ENCODE peak calls at places on chromosomes 3 and 15, in nine cellular contexts. G, H, L, I, D, K, Z, R and T are unnamed samples.
A peak's percentile ranks its signal among the peaks of the same experiment; 100 is the strongest.

GRCh38 chr15:33160581-33161165 is 33.8 kb downstream of the FMN1 start:
- DNase-seq in H (no peak), K (no peak), I (no peak), D (no peak), Z (no peak), L (no peak), R (no peak), G (peak; percentile 13), T (no peak)

GRCh38 chr3:188881954-188882641 is 289.7 kb upstream of the TPRG1 start:
- DNase-seq in G (peak; percentile 81), K (no peak), Z (no peak), H (no peak), I (no peak), R (no peak), D (peak; percentile 84), L (peak; percentile 66), T (no peak)

GRCh38 chr3:100963041-100963440 is 30.2 kb downstream of the ABI3BP start:
- DNase-seq in G (no peak), H (no peak), D (no peak), Z (no peak), L (no peak), R (no peak), I (no peak), K (no peak), T (no peak)

GRCh38 chr3:70086336-70086735 is 86.8 kb downstream of the SAMMSON start:
- DNase-seq in L (no peak), K (no peak), R (no peak), Z (no peak), I (no peak), H (no peak), D (no peak), G (no peak), T (no peak)

GRCh38 chr3:195556390-195556789 is 13.3 kb upstream of the PPP1R2 start:
- DNase-seq in H (no peak), Z (no peak), I (no peak), D (peak; percentile 32), G (no peak), L (no peak), R (no peak), K (peak; percentile 48), T (no peak)

GRCh38 chr3:109930592-109930991 is 593.2 kb upstream of the DPPA4 start:
- DNase-seq in D (no peak), I (no peak), K (no peak), L (no peak), H (no peak), Z (no peak), G (no peak), R (no peak), T (no peak)

GRCh38 chr3:149214702-149215101 is 6.9 kb downstream of the CP start:
- DNase-seq in R (no peak), K (no peak), I (no peak), L (no peak), D (no peak), G (no peak), Z (no peak), H (no peak), T (no peak)

GRCh38 chr15:74826372-74826819 is at the start of gene CPLX3:
- DNase-seq in H (peak; percentile 89), K (no peak), L (no peak), D (peak; percentile 21), I (no peak), Z (peak; percentile 47), R (peak; percentile 34), G (peak; percentile 13), T (peak; percentile 69)

GRCh38 chr3:113968986-113969385 is 21.2 kb downstream of the ZDHHC23 start:
- DNase-seq in G (peak; percentile 72), K (no peak), D (peak; percentile 83), Z (no peak), L (no peak), I (no peak), H (no peak), R (no peak), T (no peak)

GRCh38 chr3:106206165-106206564 is 337.4 kb upstream of the CBLB start:
- DNase-seq in H (peak; percentile 4), R (no peak), K (no peak), Z (no peak), I (peak; percentile 54), D (peak; percentile 33), G (peak; percentile 18), L (no peak), T (peak; percentile 11)

GRCh38 chr15:75042730-75043508 is 19.5 kb downstream of the PPCDC start:
- DNase-seq in K (peak; percentile 49), H (peak; percentile 46), L (no peak), Z (no peak), R (peak; percentile 78), I (peak; percentile 98), G (peak; percentile 59), D (peak; percentile 48), T (peak; percentile 89)

GRCh38 chr3:69435274-69436262 is 49.7 kb upstream of the FRMD4B start:
- DNase-seq in G (no peak), R (no peak), K (no peak), D (no peak), L (no peak), Z (no peak), H (no peak), I (no peak), T (peak; percentile 37)

GRCh38 chr3:171028779-171029232 is 2.3 kb upstream of the SLC2A2 start:
- DNase-seq in K (no peak), H (no peak), G (peak; percentile 91), D (peak; percentile 94), Z (no peak), R (no peak), I (no peak), L (peak; percentile 76), T (no peak)

GRCh38 chr3:48997714-48998637 is 7.9 kb downstream of the P4HTM start:
- DNase-seq in D (no peak), H (peak; percentile 62), G (no peak), I (no peak), L (no peak), K (peak; percentile 35), Z (no peak), R (no peak), T (no peak)

GRCh38 chr3:147397155-147397888 is 9.0 kb downstream of the ZIC4 start:
- DNase-seq in L (no peak), D (no peak), Z (no peak), R (no peak), K (no peak), H (no peak), I (no peak), G (no peak), T (no peak)
- TF ChIP-seq CTCF in L (no peak), D (no peak), Z (no peak), R (no peak), K (no peak), H (no peak), I (no peak), G (no peak), T (no peak)

GRCh38 chr3:53036063-53036619 is 9.7 kb downstream of the SFMBT1 start:
- DNase-seq in K (no peak), H (no peak), R (no peak), G (no peak), I (no peak), D (no peak), L (no peak), Z (no peak), T (no peak)
- TF ChIP-seq CTCF in K (no peak), H (no peak), R (no peak), G (no peak), I (no peak), D (no peak), L (no peak), Z (no peak), T (no peak)

GRCh38 chr3:120566243-120566980 is 29.7 kb upstream of the NDUFB4 start:
- DNase-seq in L (no peak), H (no peak), I (no peak), D (no peak), G (no peak), R (no peak), K (no peak), Z (no peak), T (no peak)

GRCh38 chr3:120568624-120569023 is 27.5 kb upstream of the NDUFB4 start:
- DNase-seq in L (no peak), D (no peak), I (no peak), Z (no peak), G (no peak), R (no peak), H (no peak), K (no peak), T (no peak)

GRCh38 chr3:120569224-120569915 is 26.8 kb upstream of the NDUFB4 start:
- DNase-seq in H (no peak), R (no peak), K (no peak), D (no peak), L (no peak), I (no peak), G (no peak), Z (no peak), T (no peak)

GRCh38 chr3:120568198-120568523 is 28.0 kb upstream of the NDUFB4 start:
- DNase-seq in L (no peak), R (no peak), K (no peak), I (no peak), G (no peak), H (no peak), D (no peak), Z (no peak), T (no peak)

GRCh38 chr3:120567370-120568197 is 28.6 kb upstream of the NDUFB4 start:
- DNase-seq in H (no peak), Z (no peak), D (peak; percentile 72), R (no peak), G (peak; percentile 65), K (no peak), L (no peak), I (peak; percentile 48), T (no peak)
- TF ChIP-seq CTCF in H (peak; percentile 7), Z (peak; percentile 23), D (peak; percentile 58), R (peak; percentile 23), G (peak; percentile 44), K (peak; percentile 69), L (peak; percentile 45), I (peak; percentile 73), T (peak; percentile 42)

GRCh38 chr15:50137330-50137761 is 18.3 kb upstream of the ATP8B4 start:
- DNase-seq in I (no peak), K (no peak), H (no peak), L (peak; percentile 79), R (no peak), Z (no peak), D (peak; percentile 41), G (peak; percentile 65), T (no peak)

GRCh38 chr15:50137893-50138292 is 18.9 kb upstream of the ATP8B4 start:
- DNase-seq in D (no peak), K (no peak), H (no peak), Z (no peak), L (no peak), I (no peak), R (no peak), G (no peak), T (no peak)

GRCh38 chr15:50135123-50135541 is 16.1 kb upstream of the ATP8B4 start:
- DNase-seq in L (no peak), H (no peak), I (no peak), K (no peak), D (no peak), Z (no peak), G (no peak), R (no peak), T (no peak)

GRCh38 chr15:50140097-50140496 is 21.1 kb upstream of the ATP8B4 start:
- DNase-seq in I (no peak), G (no peak), D (peak; percentile 27), K (no peak), L (no peak), H (no peak), R (no peak), Z (no peak), T (no peak)

DNA sequence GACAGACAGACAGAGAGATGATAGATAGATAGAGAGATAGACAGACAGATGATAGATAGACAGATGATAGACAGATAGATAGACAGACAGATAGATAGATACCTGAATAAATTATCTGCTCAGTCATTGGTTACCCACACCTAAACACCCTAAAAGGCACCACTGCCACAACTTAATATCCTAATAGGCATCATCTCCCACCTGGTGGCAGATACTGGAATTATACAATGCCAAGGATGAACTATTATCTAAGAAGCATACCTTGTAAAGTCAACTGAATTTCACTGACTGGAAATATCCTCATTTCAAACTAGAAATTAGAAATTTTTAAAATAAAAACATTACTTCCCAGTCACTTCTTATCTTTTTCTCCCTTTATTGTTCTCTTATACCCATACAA is 19.4 kb upstream of the ATP8B4 start:
- DNase-seq in H (no peak), L (no peak), R (no peak), G (no peak), K (no peak), Z (no peak), I (no peak), D (peak; percentile 19), T (no peak)
- TF ChIP-seq CTCF in H (no peak), L (peak; percentile 35), R (no peak), G (peak; percentile 26), K (no peak), Z (peak; percentile 40), I (no peak), D (no peak), T (no peak)